ENCODE peak calls at places on chromosomes 7 and 10, in four cellular contexts. One of them, this sample, is unnamed.

GRCh38 chr10:123614888-123615287 is 51.3 kb upstream of the GPR26 start:
- DNase-seq in fibroblast of mammary gland: peak; percentile 38
- DNase-seq in cardiac fibroblast: peak; percentile 34
- DNase-seq in astrocyte of the spinal cord: peak; percentile 17
- DNase-seq in this sample: peak; percentile 46

GRCh38 chr10:86100581-86101061 is 266.0 kb downstream of the GRID1 start:
- DNase-seq in fibroblast of mammary gland: peak; percentile 22
- DNase-seq in cardiac fibroblast: peak; percentile 5
- DNase-seq in astrocyte of the spinal cord: no peak
- DNase-seq in this sample: peak; percentile 2

GRCh38 chr7:82172017-82172416 is 271.6 kb downstream of the CACNA2D1 start:
- DNase-seq in fibroblast of mammary gland: no peak
- DNase-seq in cardiac fibroblast: peak; percentile 30
- DNase-seq in astrocyte of the spinal cord: no peak
- DNase-seq in this sample: peak; percentile 53

GRCh38 chr7:100435401-100436304 is 644 bp downstream of the PPP1R35 start:
- DNase-seq in fibroblast of mammary gland: no peak
- DNase-seq in cardiac fibroblast: peak; percentile 33
- DNase-seq in astrocyte of the spinal cord: peak; percentile 16
- DNase-seq in this sample: peak; percentile 28

GRCh38 chr10:43340101-43340500 is 31.3 kb upstream of the FXYD4 start:
- DNase-seq in fibroblast of mammary gland: no peak
- DNase-seq in cardiac fibroblast: no peak
- DNase-seq in astrocyte of the spinal cord: no peak
- DNase-seq in this sample: no peak

GRCh38 chr10:55351431-55351830 is 550.4 kb upstream of the PCDH15 start:
- DNase-seq in fibroblast of mammary gland: no peak
- DNase-seq in cardiac fibroblast: no peak
- DNase-seq in astrocyte of the spinal cord: no peak
- DNase-seq in this sample: no peak

GRCh38 chr7:2862831-2863361 is 18.8 kb upstream of the GNA12 start:
- DNase-seq in fibroblast of mammary gland: no peak
- DNase-seq in cardiac fibroblast: peak; percentile 81
- DNase-seq in astrocyte of the spinal cord: peak; percentile 75
- DNase-seq in this sample: peak; percentile 87

GRCh38 chr7:79398145-79398749 is 55.2 kb downstream of the MAGI2 start:
- DNase-seq in fibroblast of mammary gland: peak; percentile 20
- DNase-seq in cardiac fibroblast: no peak
- DNase-seq in astrocyte of the spinal cord: no peak
- DNase-seq in this sample: no peak

GRCh38 chr10:121070257-121070656 is 219.1 kb downstream of the WDR11 start:
- DNase-seq in fibroblast of mammary gland: no peak
- DNase-seq in cardiac fibroblast: no peak
- DNase-seq in astrocyte of the spinal cord: no peak
- DNase-seq in this sample: peak; percentile 12

GRCh38 chr10:103894454-103894853 is 23.5 kb downstream of the STN1 start:
- DNase-seq in fibroblast of mammary gland: peak; percentile 84
- DNase-seq in cardiac fibroblast: peak; percentile 79
- DNase-seq in astrocyte of the spinal cord: peak; percentile 22
- DNase-seq in this sample: peak; percentile 35

GRCh38 chr10:63466168-63466935 is 575 bp upstream of the JMJD1C start:
- DNase-seq in fibroblast of mammary gland: peak; percentile 63
- DNase-seq in cardiac fibroblast: peak; percentile 67
- DNase-seq in astrocyte of the spinal cord: peak; percentile 70
- DNase-seq in this sample: peak; percentile 70

GRCh38 chr7:142925413-142925812 is 8.1 kb downstream of the TRPV5 start:
- DNase-seq in fibroblast of mammary gland: no peak
- DNase-seq in cardiac fibroblast: no peak
- DNase-seq in astrocyte of the spinal cord: no peak
- DNase-seq in this sample: no peak

GRCh38 chr7:117844678-117845077 is 28.6 kb downstream of the CTTNBP2 start:
- DNase-seq in fibroblast of mammary gland: no peak
- DNase-seq in cardiac fibroblast: no peak
- DNase-seq in astrocyte of the spinal cord: no peak
- DNase-seq in this sample: no peak

GRCh38 chr7:114718861-114719260 is 203.0 kb upstream of the MDFIC start:
- DNase-seq in fibroblast of mammary gland: no peak
- DNase-seq in cardiac fibroblast: no peak
- DNase-seq in astrocyte of the spinal cord: no peak
- DNase-seq in this sample: no peak

GRCh38 chr10:3729397-3729796 is 55.6 kb downstream of the KLF6 start:
- DNase-seq in fibroblast of mammary gland: peak; percentile 47
- DNase-seq in cardiac fibroblast: peak; percentile 40
- DNase-seq in astrocyte of the spinal cord: peak; percentile 55
- DNase-seq in this sample: peak; percentile 61

GRCh38 chr7:1311406-1312097 is 78.9 kb downstream of the UNCX start:
- DNase-seq in fibroblast of mammary gland: no peak
- DNase-seq in cardiac fibroblast: no peak
- DNase-seq in astrocyte of the spinal cord: no peak
- DNase-seq in this sample: no peak

GRCh38 chr10:43361532-43362190 is 9.8 kb upstream of the FXYD4 start:
- DNase-seq in fibroblast of mammary gland: no peak
- DNase-seq in cardiac fibroblast: no peak
- DNase-seq in astrocyte of the spinal cord: no peak
- DNase-seq in this sample: no peak

GRCh38 chr10:43482319-43483078 is 45.6 kb downstream of the ZNF487 start:
- DNase-seq in fibroblast of mammary gland: no peak
- DNase-seq in cardiac fibroblast: no peak
- DNase-seq in astrocyte of the spinal cord: no peak
- DNase-seq in this sample: no peak

GRCh38 chr7:5482020-5482498 is 58.4 kb upstream of the TNRC18 start:
- DNase-seq in fibroblast of mammary gland: no peak
- DNase-seq in cardiac fibroblast: no peak
- DNase-seq in astrocyte of the spinal cord: no peak
- DNase-seq in this sample: no peak

GRCh38 chr10:100713049-100713858 is 32.1 kb upstream of the PAX2 start:
- DNase-seq in fibroblast of mammary gland: no peak
- DNase-seq in cardiac fibroblast: no peak
- DNase-seq in astrocyte of the spinal cord: no peak
- DNase-seq in this sample: no peak

GRCh38 chr7:132998763-132999162 is 83.1 kb downstream of the CHCHD3 start:
- DNase-seq in fibroblast of mammary gland: no peak
- DNase-seq in cardiac fibroblast: no peak
- DNase-seq in astrocyte of the spinal cord: no peak
- DNase-seq in this sample: peak; percentile 26

GRCh38 chr7:50068026-50068425 is 25.0 kb downstream of the ZPBP start:
- DNase-seq in fibroblast of mammary gland: no peak
- DNase-seq in cardiac fibroblast: peak; percentile 4
- DNase-seq in astrocyte of the spinal cord: peak; percentile 19
- DNase-seq in this sample: no peak

GRCh38 chr10:77385315-77385714 is 252.3 kb downstream of the KCNMA1 start:
- DNase-seq in fibroblast of mammary gland: no peak
- DNase-seq in cardiac fibroblast: no peak
- DNase-seq in astrocyte of the spinal cord: no peak
- DNase-seq in this sample: no peak

GRCh38 chr10:77387247-77387646 is 250.4 kb downstream of the KCNMA1 start:
- DNase-seq in fibroblast of mammary gland: no peak
- DNase-seq in cardiac fibroblast: no peak
- DNase-seq in astrocyte of the spinal cord: no peak
- DNase-seq in this sample: no peak

GRCh38 chr10:77386365-77386764 is 251.2 kb downstream of the KCNMA1 start:
- DNase-seq in fibroblast of mammary gland: no peak
- DNase-seq in cardiac fibroblast: no peak
- DNase-seq in astrocyte of the spinal cord: no peak
- DNase-seq in this sample: no peak

GRCh38 chr10:77388571-77388970 is 249.0 kb downstream of the KCNMA1 start:
- DNase-seq in fibroblast of mammary gland: no peak
- DNase-seq in cardiac fibroblast: no peak
- DNase-seq in astrocyte of the spinal cord: no peak
- DNase-seq in this sample: no peak

DNA sequence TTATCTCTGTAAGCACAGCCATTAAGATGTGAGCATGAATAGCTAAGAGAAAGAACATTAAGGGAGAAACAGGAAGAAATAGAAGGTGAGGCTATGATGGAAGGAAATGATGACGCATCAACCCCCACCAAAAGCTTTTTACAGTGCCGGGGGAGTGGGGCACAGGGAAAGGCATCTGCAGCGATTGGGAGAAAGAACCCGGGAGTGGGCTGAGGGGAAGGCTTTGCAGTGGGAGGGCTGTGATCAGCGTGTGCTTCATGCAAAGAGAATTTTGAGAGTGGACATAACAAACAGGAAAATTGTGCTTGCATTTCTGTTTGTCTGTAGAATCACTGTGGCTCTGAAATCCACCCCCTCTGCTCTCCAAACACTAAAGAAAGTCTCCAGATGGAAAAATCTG is 250.8 kb downstream of the KCNMA1 start:
- DNase-seq in fibroblast of mammary gland: peak; percentile 65
- DNase-seq in cardiac fibroblast: peak; percentile 64
- DNase-seq in astrocyte of the spinal cord: peak; percentile 82
- DNase-seq in this sample: peak; percentile 50
- H3K4me3 ChIP-seq in fibroblast of mammary gland: no peak overlapping the region
- H3K4me3 ChIP-seq in cardiac fibroblast: no peak overlapping the region
- H3K4me3 ChIP-seq in astrocyte of the spinal cord: no peak overlapping the region
- H3K4me3 ChIP-seq in this sample: no peak overlapping the region

GRCh38 chr10:126902157-126902556 is 3.1 kb upstream of the DOCK1 start:
- DNase-seq in fibroblast of mammary gland: peak; percentile 80
- DNase-seq in cardiac fibroblast: peak; percentile 70
- DNase-seq in astrocyte of the spinal cord: peak; percentile 75
- DNase-seq in this sample: peak; percentile 85
- TF ChIP-seq CTCF in fibroblast of mammary gland: peak; percentile 33
- TF ChIP-seq CTCF in cardiac fibroblast: peak; percentile 46
- TF ChIP-seq CTCF in astrocyte of the spinal cord: peak; percentile 49
- TF ChIP-seq CTCF in this sample: peak; percentile 56

GRCh38 chr7:107638594-107638993 is 22.0 kb upstream of the SLC26A4 start:
- DNase-seq in fibroblast of mammary gland: no peak
- DNase-seq in cardiac fibroblast: no peak
- DNase-seq in astrocyte of the spinal cord: no peak
- DNase-seq in this sample: no peak
- H3K4me3 ChIP-seq in fibroblast of mammary gland: no peak overlapping the region
- H3K4me3 ChIP-seq in cardiac fibroblast: no peak overlapping the region
- H3K4me3 ChIP-seq in astrocyte of the spinal cord: no peak overlapping the region
- H3K4me3 ChIP-seq in this sample: no peak overlapping the region

DNA sequence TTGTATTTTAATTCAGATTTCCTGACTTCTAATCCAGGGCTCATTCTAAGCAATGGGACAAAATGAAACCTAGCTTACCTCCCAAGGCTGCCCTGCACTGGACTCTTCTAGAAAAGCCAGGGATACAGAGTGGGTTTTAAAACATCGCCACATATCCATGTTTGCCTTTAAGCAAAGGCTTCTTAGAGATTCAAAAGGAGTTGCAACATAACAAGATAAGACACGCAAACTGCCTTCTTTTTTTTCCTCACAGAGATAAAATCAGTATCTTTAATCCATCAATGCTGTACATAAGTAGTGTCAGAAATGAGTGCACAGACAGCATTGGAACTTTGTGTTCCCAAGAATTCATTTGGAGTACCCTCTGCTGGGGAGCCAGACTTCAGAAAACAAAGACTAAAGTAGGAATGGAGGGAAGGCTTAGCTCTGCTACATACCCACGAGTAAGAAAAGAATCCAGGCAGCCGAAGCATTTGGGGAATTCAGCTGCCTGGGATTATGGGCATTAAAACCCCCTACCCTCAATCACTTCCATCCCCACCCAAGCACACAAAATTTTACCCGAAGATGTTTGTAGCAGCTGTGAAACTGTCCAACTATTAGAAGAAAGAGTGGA is 427.8 kb downstream of the ARL4A start:
- DNase-seq in fibroblast of mammary gland: no peak
- DNase-seq in cardiac fibroblast: peak; percentile 53
- DNase-seq in astrocyte of the spinal cord: peak; percentile 32
- DNase-seq in this sample: peak; percentile 52
- TF ChIP-seq CTCF in fibroblast of mammary gland: no peak
- TF ChIP-seq CTCF in cardiac fibroblast: peak; percentile 8
- TF ChIP-seq CTCF in astrocyte of the spinal cord: peak; percentile 5
- TF ChIP-seq CTCF in this sample: peak; percentile 45

DNA sequence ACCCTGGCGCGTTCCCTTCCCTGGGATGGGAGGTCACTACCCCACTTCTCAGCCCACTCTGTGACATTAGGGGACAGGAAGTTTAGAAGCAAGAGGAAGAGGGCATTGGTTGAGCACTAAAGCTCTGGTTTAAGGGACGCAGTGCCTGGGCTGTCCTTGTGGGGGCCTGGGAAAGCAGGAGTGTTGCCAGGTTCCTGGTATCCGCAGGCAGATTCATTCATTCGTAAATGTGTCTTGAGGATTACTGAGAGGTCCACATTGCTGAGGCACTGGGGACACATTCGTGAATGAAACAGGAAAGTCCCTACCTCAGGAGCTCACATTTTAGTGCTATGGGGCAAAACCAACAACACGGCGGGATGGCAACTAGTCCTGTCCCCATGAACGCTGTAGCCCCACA is 69.4 kb downstream of the COL13A1 start:
- DNase-seq in fibroblast of mammary gland: no peak
- DNase-seq in cardiac fibroblast: no peak
- DNase-seq in astrocyte of the spinal cord: no peak
- DNase-seq in this sample: no peak
- H3K4me3 ChIP-seq in fibroblast of mammary gland: no peak overlapping the region
- H3K4me3 ChIP-seq in cardiac fibroblast: no peak overlapping the region
- H3K4me3 ChIP-seq in astrocyte of the spinal cord: no peak overlapping the region
- H3K4me3 ChIP-seq in this sample: no peak overlapping the region